ENCODE peak calls at places on chromosomes 4 and X, in five cellular contexts. I is H1, C is GM12892, J is HepG2, G is K562. Q is an unnamed sample.

GRCh38 chr4:24236532-24236931 is 346.7 kb upstream of the PPARGC1A start:
- DNase-seq in J (no peak), C (no peak), G (no peak), I (no peak), Q (no peak)

GRCh38 chr4:188976644-188977115 is 837.4 kb downstream of the TRIML1 start:
- DNase-seq in C (no peak), I (no peak), J (no peak), G (no peak), Q (no peak)

GRCh38 chrX:151773434-151773833 is 38.9 kb downstream of the CNGA2 start:
- DNase-seq in G (peak; percentile 7), I (no peak), C (no peak), J (no peak), Q (no peak)

GRCh38 chr4:144754562-144755410 is 108.8 kb downstream of the HHIP start:
- DNase-seq in I (no peak), C (no peak), G (no peak), J (no peak), Q (peak; percentile 1)

GRCh38 chr4:147509386-147509785 is 28.5 kb downstream of the EDNRA start:
- DNase-seq in C (no peak), G (no peak), J (no peak), I (no peak), Q (no peak)

GRCh38 chr4:133982533-133983224 is 218.9 kb downstream of the PABPC4L start:
- DNase-seq in J (no peak), C (no peak), I (no peak), G (no peak), Q (no peak)

GRCh38 chr4:54367059-54367458 is 138.0 kb downstream of the PDGFRA start:
- DNase-seq in J (no peak), G (no peak), C (no peak), I (no peak), Q (no peak)

GRCh38 chrX:85084770-85085393 is 81.2 kb downstream of the APOOL start:
- DNase-seq in G (peak; percentile 23), J (peak; percentile 11), C (peak; percentile 8), I (no peak), Q (peak; percentile 7)

GRCh38 chr4:88765729-88766128 is 68.1 kb upstream of the NAP1L5 start:
- DNase-seq in I (no peak), J (no peak), G (no peak), C (no peak), Q (no peak)

GRCh38 chrX:151631822-151632221 is 63.4 kb upstream of the PRRG3 start:
- DNase-seq in G (no peak), C (no peak), J (no peak), I (no peak), Q (no peak)

GRCh38 chr4:158015241-158015640 is 157.6 kb downstream of the GASK1B start:
- DNase-seq in I (no peak), G (no peak), J (no peak), C (no peak), Q (no peak)

GRCh38 chrX:131626681-131627296 is 82.9 kb downstream of the OR13H1 start:
- DNase-seq in J (no peak), C (no peak), G (peak; percentile 7), I (no peak), Q (no peak)

DNA sequence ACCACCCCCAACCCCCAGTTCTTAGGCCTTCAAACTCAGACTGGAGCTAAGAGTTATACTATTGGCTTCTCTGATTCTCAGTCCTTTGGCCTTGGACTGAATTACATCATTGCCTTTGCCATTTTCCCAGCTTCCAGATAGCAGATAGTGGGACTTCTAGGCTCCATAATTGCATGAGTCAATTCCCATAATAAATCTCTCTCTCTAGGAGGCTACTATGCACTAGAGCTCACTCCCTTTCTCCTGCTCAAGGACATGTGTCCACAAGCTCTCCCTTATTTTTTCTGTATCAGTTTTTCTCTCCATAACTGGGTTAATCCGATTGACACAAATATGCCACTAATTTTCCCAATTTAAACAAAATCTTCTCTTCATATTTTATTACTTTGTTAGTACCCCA is 103.4 kb downstream of the REELD1 start:
- DNase-seq in J (no peak), G (no peak), I (no peak), C (no peak), Q (no peak)
- TF ChIP-seq TAF1 in J (no peak), G (no peak), I (no peak), C (no peak), Q (no peak)

DNA sequence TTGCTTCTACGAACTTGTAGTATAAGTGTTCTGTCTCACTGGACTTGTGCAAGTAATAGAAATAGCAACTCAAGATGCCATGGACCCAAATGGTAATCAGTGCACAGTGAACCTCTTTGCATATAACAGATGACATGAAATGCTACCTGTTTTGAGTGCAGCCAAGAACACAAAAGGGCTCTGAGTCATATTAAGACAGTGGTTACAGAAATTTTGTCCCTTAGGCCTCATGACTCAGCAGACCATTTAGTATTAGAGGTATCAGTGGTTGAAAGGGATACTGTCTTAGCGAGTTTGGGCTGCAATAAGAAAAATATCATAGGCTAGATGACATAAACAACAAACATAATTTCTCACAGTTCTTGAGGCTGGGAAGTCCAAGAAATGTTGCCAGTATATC is 502.9 kb upstream of the PCDH10 start:
- DNase-seq in I (no peak), J (no peak), C (no peak), G (no peak), Q (peak; percentile 1)
- TF ChIP-seq TAF1 in I (no peak), J (no peak), C (no peak), G (no peak), Q (no peak)

DNA sequence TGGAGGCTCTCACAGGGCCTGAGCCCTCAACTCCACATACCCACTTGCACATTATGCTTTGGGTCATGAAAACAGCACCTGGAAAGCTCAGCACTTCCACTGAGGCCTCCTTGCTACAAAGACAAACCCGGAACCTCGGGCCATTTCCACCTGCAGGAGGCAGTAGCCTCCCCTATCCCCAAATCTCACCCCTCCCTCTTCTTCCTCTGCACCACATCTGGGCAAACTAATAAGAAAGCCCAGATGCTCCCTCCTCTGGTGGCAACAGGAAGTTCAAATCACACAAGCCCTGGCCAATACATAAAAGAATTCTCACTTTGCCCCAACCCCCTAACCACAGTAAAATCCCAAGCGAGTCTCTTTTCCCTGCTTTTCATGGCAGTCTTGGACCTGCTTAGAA is 136.4 kb downstream of the MAPK10 start:
- DNase-seq in J (peak; percentile 38), I (peak; percentile 79), C (no peak), G (peak; percentile 39), Q (peak; percentile 2)
- TF ChIP-seq TAF1 in J (no peak), I (no peak), C (no peak), G (no peak), Q (no peak)

GRCh38 chr4:71559957-71560541 is 221.2 kb downstream of the SLC4A4 start:
- DNase-seq in C (no peak), J (no peak), I (no peak), G (no peak), Q (no peak)
- TF ChIP-seq TAF1 in C (no peak), J (no peak), I (no peak), G (no peak), Q (no peak)

DNA sequence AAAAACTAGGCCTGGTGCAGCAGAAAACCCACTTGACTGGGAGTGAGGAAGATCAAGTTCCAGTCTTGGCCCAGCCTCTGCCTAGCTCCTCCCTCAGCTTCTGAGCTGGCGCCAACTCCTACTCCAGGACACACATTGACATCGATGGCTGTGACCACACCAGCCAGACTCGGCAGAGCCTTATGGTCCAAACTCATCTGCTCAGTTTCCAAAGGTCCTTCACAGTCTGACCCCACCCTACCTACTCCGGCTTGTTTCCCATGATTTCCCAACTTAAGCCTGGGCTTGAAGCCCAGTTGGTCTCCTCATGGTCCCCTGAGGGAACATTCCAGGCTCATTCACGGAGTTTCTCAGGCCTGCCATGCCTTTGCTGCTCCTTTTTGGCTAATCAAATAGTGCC is 10.1 kb downstream of the ELF4 start:
- DNase-seq in J (no peak), I (no peak), C (no peak), G (peak; percentile 57), Q (no peak)
- TF ChIP-seq TAF1 in J (no peak), I (no peak), C (no peak), G (no peak), Q (no peak)

Q was measured in GM12891.